ENCODE peak calls at places on chromosome 11, in seven cellular contexts. D, P, U, V, Z, I and A are unnamed samples.

GRCh38 chr11:123640677-123641494 is 13.5 kb downstream of the SCN3B start:
- DNase-seq in D (peak), Z (peak), U (peak), I (peak), P (peak), V (peak), A (no peak)

GRCh38 chr11:1289211-1289935 is 20.1 kb downstream of the TOLLIP start:
- DNase-seq in V (no peak), D (no peak), Z (no peak), I (no peak), P (no peak), U (no peak), A (no peak)

GRCh38 chr11:30774451-30774850 is 188.3 kb upstream of the MPPED2 start:
- DNase-seq in P (no peak), V (no peak), D (no peak), I (no peak), U (no peak), Z (no peak), A (no peak)

GRCh38 chr11:108436594-108436993 is 30.7 kb downstream of the C11orf65 start:
- DNase-seq in D (no peak), I (no peak), P (no peak), Z (no peak), V (no peak), U (no peak), A (no peak)

GRCh38 chr11:131538322-131538721 is 167.9 kb downstream of the NTM start:
- DNase-seq in Z (no peak), I (no peak), D (no peak), V (no peak), P (no peak), U (no peak), A (no peak)

GRCh38 chr11:18394928-18395734 is 768 bp downstream of the LDHA start:
- DNase-seq in I (peak), V (no peak), P (peak), D (peak), Z (no peak), U (peak), A (no peak)

GRCh38 chr11:13349046-13349445 is 71.5 kb downstream of the BMAL1 start:
- DNase-seq in D (no peak), V (no peak), I (no peak), U (no peak), Z (no peak), P (no peak), A (no peak)

GRCh38 chr11:69352181-69352580 is 58.2 kb downstream of the MYEOV start:
- DNase-seq in Z (no peak), I (no peak), V (no peak), U (no peak), P (peak), D (no peak), A (peak)

GRCh38 chr11:16000065-16000464 is 356.3 kb downstream of the SOX6 start:
- DNase-seq in D (no peak), U (no peak), V (no peak), P (peak), I (no peak), Z (no peak), A (no peak)

GRCh38 chr11:118746988-118747585 is 43.9 kb downstream of the DDX6 start:
- DNase-seq in P (no peak), U (no peak), I (no peak), V (no peak), D (no peak), Z (no peak), A (no peak)

GRCh38 chr11:2194877-2195755 is 23.5 kb upstream of the TH start:
- DNase-seq in U (peak), Z (peak), P (peak), I (peak), V (peak), D (peak), A (no peak)

GRCh38 chr11:64743591-64744543 is at the start of gene RASGRP2:
- DNase-seq in V (no peak), Z (peak), I (peak), U (no peak), D (peak), P (no peak), A (no peak)

GRCh38 chr11:74319139-74319538 is 7.7 kb upstream of the P4HA3 start:
- DNase-seq in P (peak), D (no peak), I (no peak), V (no peak), Z (no peak), U (no peak), A (peak)

GRCh38 chr11:8022876-8023275 is 35.7 kb downstream of the EIF3F start:
- DNase-seq in D (no peak), U (no peak), P (no peak), I (no peak), V (no peak), Z (no peak), A (no peak)

GRCh38 chr11:14764899-14765527 is 121.4 kb downstream of the PDE3B start:
- DNase-seq in I (peak), Z (peak), D (peak), U (no peak), P (peak), V (no peak), A (no peak)

GRCh38 chr11:70775386-70775785 is 377.1 kb downstream of the CTTN start:
- DNase-seq in U (no peak), Z (no peak), V (no peak), D (no peak), I (no peak), P (no peak), A (no peak)

GRCh38 chr11:14907411-14908213 is 15.6 kb upstream of the CYP2R1 start:
- DNase-seq in V (peak), I (peak), P (peak), Z (peak), D (peak), U (peak), A (no peak)

GRCh38 chr11:129195682-129196081 is 3.6 kb upstream of the ARHGAP32 start:
- DNase-seq in Z (no peak), P (no peak), V (no peak), I (no peak), D (no peak), U (no peak), A (no peak)

GRCh38 chr11:11083441-11083840 is 225.6 kb upstream of the ZBED5 start:
- DNase-seq in D (no peak), Z (no peak), U (no peak), I (no peak), V (no peak), P (no peak), A (no peak)

GRCh38 chr11:7577883-7578242 is 64.1 kb downstream of the PPFIBP2 start:
- DNase-seq in U (no peak), P (peak), Z (no peak), D (no peak), V (no peak), I (peak), A (no peak)

GRCh38 chr11:75720639-75721038 is 3.0 kb downstream of the MOGAT2 start:
- DNase-seq in Z (no peak), V (no peak), D (no peak), P (no peak), U (no peak), I (no peak), A (no peak)

GRCh38 chr11:134539285-134539684 is 127.2 kb upstream of the B3GAT1 start:
- DNase-seq in D (no peak), U (no peak), I (no peak), P (no peak), V (no peak), Z (no peak), A (no peak)

GRCh38 chr11:862028-862703 is 19.5 kb downstream of the TSPAN4 start:
- DNase-seq in Z (no peak), I (no peak), U (peak), V (no peak), P (no peak), D (peak), A (no peak)